ENCODE peak calls at places on chromosomes 4 and X, in eight cellular contexts. One of them, this sample, is unnamed.

GRCh38 chrX:145817299-145817665 is 347 bp upstream of the SLITRK2 start:
- DNase-seq in EH: no peak
- DNase-seq in activated CD4-positive, alpha-beta T cell treated with anti-CD3 and anti-CD28 coated beads for 48 hours: no peak
- DNase-seq in thoracic aorta: no peak
- DNase-seq in H7: no peak
- DNase-seq in GM03348: no peak
- DNase-seq in GM10248: peak
- DNase-seq in spleen: no peak
- DNase-seq in this sample: peak

GRCh38 chr4:30860983-30861382 is 140.8 kb downstream of the PCDH7 start:
- DNase-seq in EH: no peak
- DNase-seq in activated CD4-positive, alpha-beta T cell treated with anti-CD3 and anti-CD28 coated beads for 48 hours: no peak
- DNase-seq in thoracic aorta: no peak
- DNase-seq in H7: no peak
- DNase-seq in GM03348: no peak
- DNase-seq in GM10248: no peak
- DNase-seq in spleen: no peak
- DNase-seq in this sample: no peak

GRCh38 chr4:112938461-112939058 is 110.9 kb upstream of the ANK2 start:
- DNase-seq in EH: peak
- DNase-seq in activated CD4-positive, alpha-beta T cell treated with anti-CD3 and anti-CD28 coated beads for 48 hours: no peak
- DNase-seq in thoracic aorta: no peak
- DNase-seq in H7: peak
- DNase-seq in GM03348: peak
- DNase-seq in GM10248: peak
- DNase-seq in spleen: no peak
- DNase-seq in this sample: peak

GRCh38 chr4:112038861-112039260 is 106.4 kb upstream of the FAM241A start:
- DNase-seq in EH: peak
- DNase-seq in activated CD4-positive, alpha-beta T cell treated with anti-CD3 and anti-CD28 coated beads for 48 hours: no peak
- DNase-seq in thoracic aorta: no peak
- DNase-seq in H7: no peak
- DNase-seq in GM03348: peak
- DNase-seq in GM10248: no peak
- DNase-seq in spleen: no peak
- DNase-seq in this sample: peak

GRCh38 chr4:95693594-95693993 is 144.8 kb upstream of the UNC5C start:
- DNase-seq in EH: no peak
- DNase-seq in activated CD4-positive, alpha-beta T cell treated with anti-CD3 and anti-CD28 coated beads for 48 hours: no peak
- DNase-seq in thoracic aorta: no peak
- DNase-seq in H7: peak
- DNase-seq in GM03348: no peak
- DNase-seq in GM10248: no peak
- DNase-seq in spleen: no peak
- DNase-seq in this sample: no peak

GRCh38 chr4:138697771-138698170 is 317.8 kb upstream of the NOCT start:
- DNase-seq in EH: peak
- DNase-seq in activated CD4-positive, alpha-beta T cell treated with anti-CD3 and anti-CD28 coated beads for 48 hours: no peak
- DNase-seq in thoracic aorta: no peak
- DNase-seq in H7: no peak
- DNase-seq in GM03348: peak
- DNase-seq in GM10248: no peak
- DNase-seq in spleen: no peak
- DNase-seq in this sample: no peak

GRCh38 chr4:81207793-81208192 is 7.2 kb downstream of the PRKG2 start:
- DNase-seq in EH: peak
- DNase-seq in activated CD4-positive, alpha-beta T cell treated with anti-CD3 and anti-CD28 coated beads for 48 hours: no peak
- DNase-seq in thoracic aorta: no peak
- DNase-seq in H7: no peak
- DNase-seq in GM03348: peak
- DNase-seq in GM10248: no peak
- DNase-seq in spleen: no peak
- DNase-seq in this sample: no peak

GRCh38 chr4:85759392-85759791 is 284.4 kb downstream of the ARHGAP24 start:
- DNase-seq in EH: no peak
- DNase-seq in activated CD4-positive, alpha-beta T cell treated with anti-CD3 and anti-CD28 coated beads for 48 hours: no peak
- DNase-seq in thoracic aorta: no peak
- DNase-seq in H7: no peak
- DNase-seq in GM03348: no peak
- DNase-seq in GM10248: no peak
- DNase-seq in spleen: no peak
- DNase-seq in this sample: no peak

GRCh38 chr4:98290511-98290910 is 29.3 kb downstream of the RAP1GDS1 start:
- DNase-seq in EH: peak
- DNase-seq in activated CD4-positive, alpha-beta T cell treated with anti-CD3 and anti-CD28 coated beads for 48 hours: no peak
- DNase-seq in thoracic aorta: no peak
- DNase-seq in H7: no peak
- DNase-seq in GM03348: peak
- DNase-seq in GM10248: no peak
- DNase-seq in spleen: no peak
- DNase-seq in this sample: no peak

GRCh38 chrX:145405012-145405411 is 157.7 kb downstream of the SPANXN1 start:
- DNase-seq in EH: peak
- DNase-seq in activated CD4-positive, alpha-beta T cell treated with anti-CD3 and anti-CD28 coated beads for 48 hours: no peak
- DNase-seq in thoracic aorta: no peak
- DNase-seq in H7: peak
- DNase-seq in GM03348: peak
- DNase-seq in GM10248: peak
- DNase-seq in spleen: no peak
- DNase-seq in this sample: peak

GRCh38 chr4:19051751-19052296 is 1030.3 kb upstream of the LCORL start:
- DNase-seq in EH: peak
- DNase-seq in activated CD4-positive, alpha-beta T cell treated with anti-CD3 and anti-CD28 coated beads for 48 hours: no peak
- DNase-seq in thoracic aorta: no peak
- DNase-seq in H7: peak
- DNase-seq in GM03348: no peak
- DNase-seq in GM10248: no peak
- DNase-seq in spleen: no peak
- DNase-seq in this sample: no peak

GRCh38 chrX:152821145-152821765 is 9.3 kb downstream of the CETN2 start:
- DNase-seq in EH: peak
- DNase-seq in activated CD4-positive, alpha-beta T cell treated with anti-CD3 and anti-CD28 coated beads for 48 hours: peak
- DNase-seq in thoracic aorta: no peak
- DNase-seq in H7: peak
- DNase-seq in GM03348: no peak
- DNase-seq in GM10248: no peak
- DNase-seq in spleen: no peak
- DNase-seq in this sample: peak

GRCh38 chrX:19673334-19674040 is 158.2 kb upstream of the MAP3K15 start:
- DNase-seq in EH: peak
- DNase-seq in activated CD4-positive, alpha-beta T cell treated with anti-CD3 and anti-CD28 coated beads for 48 hours: no peak
- DNase-seq in thoracic aorta: peak
- DNase-seq in H7: no peak
- DNase-seq in GM03348: peak
- DNase-seq in GM10248: no peak
- DNase-seq in spleen: no peak
- DNase-seq in this sample: peak

GRCh38 chrX:154378059-154378798 is 866 bp upstream of the EMD start:
- DNase-seq in EH: peak
- DNase-seq in activated CD4-positive, alpha-beta T cell treated with anti-CD3 and anti-CD28 coated beads for 48 hours: peak
- DNase-seq in thoracic aorta: no peak
- DNase-seq in H7: peak
- DNase-seq in GM03348: no peak
- DNase-seq in GM10248: peak
- DNase-seq in spleen: peak
- DNase-seq in this sample: peak